ENCODE peak calls at places on chromosomes 16 and 17, in four cellular contexts. One of them, this sample, is unnamed.

GRCh38 chr17:34652001-34652400 is 72.6 kb downstream of the TMEM132E start:
- DNase-seq in GM13976: no peak
- DNase-seq in GM06990: no peak
- DNase-seq in HFFc6: no peak
- DNase-seq in this sample: no peak

GRCh38 chr17:16463341-16464000 is 28.5 kb downstream of the LRRC75A start:
- DNase-seq in GM06990: no peak
- DNase-seq in GM13976: no peak
- DNase-seq in HFFc6: peak; percentile 63
- DNase-seq in this sample: no peak

GRCh38 chr17:49851387-49852291 is 3.8 kb upstream of the TAC4 start:
- DNase-seq in GM13976: peak; percentile 77
- DNase-seq in HFFc6: peak; percentile 31
- DNase-seq in GM06990: peak; percentile 49
- DNase-seq in this sample: peak; percentile 69

GRCh38 chr17:63035695-63036094 is 69.7 kb downstream of the TANC2 start:
- DNase-seq in GM06990: no peak
- DNase-seq in GM13976: no peak
- DNase-seq in HFFc6: peak; percentile 13
- DNase-seq in this sample: no peak

GRCh38 chr17:36525113-36525512 is 9.6 kb downstream of the MYO19 start:
- DNase-seq in GM13976: no peak
- DNase-seq in GM06990: no peak
- DNase-seq in HFFc6: no peak
- DNase-seq in this sample: no peak

GRCh38 chr16:77289331-77289809 is 90.2 kb downstream of the SYCE1L start:
- DNase-seq in GM13976: no peak
- DNase-seq in GM06990: no peak
- DNase-seq in HFFc6: peak; percentile 31
- DNase-seq in this sample: no peak

GRCh38 chr16:50265260-50265659 is 1.1 kb upstream of the ADCY7 start:
- DNase-seq in HFFc6: peak; percentile 13
- DNase-seq in GM06990: peak; percentile 47
- DNase-seq in GM13976: no peak
- DNase-seq in this sample: no peak

GRCh38 chr17:80471922-80472321 is 4.5 kb downstream of the NPTX1 start:
- DNase-seq in GM06990: no peak
- DNase-seq in GM13976: no peak
- DNase-seq in HFFc6: no peak
- DNase-seq in this sample: no peak

GRCh38 chr17:38704645-38705522 is at the start of gene MLLT6:
- DNase-seq in GM06990: peak; percentile 78
- DNase-seq in GM13976: peak; percentile 79
- DNase-seq in HFFc6: peak; percentile 69
- DNase-seq in this sample: peak; percentile 71

GRCh38 chr17:27518750-27519521 is 62.7 kb downstream of the KSR1 start:
- DNase-seq in GM13976: no peak
- DNase-seq in GM06990: no peak
- DNase-seq in HFFc6: no peak
- DNase-seq in this sample: no peak

GRCh38 chr17:79737922-79738578 is 7.3 kb downstream of the ENPP7 start:
- DNase-seq in HFFc6: no peak
- DNase-seq in GM13976: no peak
- DNase-seq in GM06990: no peak
- DNase-seq in this sample: no peak

GRCh38 chr16:8867483-8868271 is 1.1 kb downstream of the CARHSP1 start:
- DNase-seq in GM13976: no peak
- DNase-seq in GM06990: no peak
- DNase-seq in HFFc6: no peak
- DNase-seq in this sample: no peak

GRCh38 chr17:64103751-64104364 is 26.1 kb downstream of the ERN1 start:
- DNase-seq in HFFc6: peak; percentile 22
- DNase-seq in GM13976: no peak
- DNase-seq in GM06990: peak; percentile 34
- DNase-seq in this sample: no peak

GRCh38 chr16:21650517-21650916 is 1.9 kb downstream of the IGSF6 start:
- DNase-seq in GM06990: no peak
- DNase-seq in HFFc6: no peak
- DNase-seq in GM13976: no peak
- DNase-seq in this sample: no peak

GRCh38 chr17:82282239-82283207 is 9.0 kb upstream of the CSNK1D start:
- DNase-seq in HFFc6: no peak
- DNase-seq in GM13976: no peak
- DNase-seq in GM06990: no peak
- DNase-seq in this sample: no peak

GRCh38 chr17:73546770-73547345 is 97.4 kb downstream of the SDK2 start:
- DNase-seq in HFFc6: no peak
- DNase-seq in GM06990: no peak
- DNase-seq in GM13976: peak; percentile 60
- DNase-seq in this sample: peak; percentile 49

GRCh38 chr17:46895171-46895570 is 27.8 kb upstream of the GOSR2 start:
- DNase-seq in GM06990: no peak
- DNase-seq in HFFc6: no peak
- DNase-seq in GM13976: no peak
- DNase-seq in this sample: no peak

GRCh38 chr16:50712568-50712914 is 19.1 kb downstream of the NOD2 start:
- DNase-seq in HFFc6: no peak
- DNase-seq in GM13976: no peak
- DNase-seq in GM06990: no peak
- DNase-seq in this sample: no peak

GRCh38 chr16:68386628-68387027 is 61.7 kb downstream of the SMPD3 start:
- DNase-seq in GM13976: no peak
- DNase-seq in GM06990: no peak
- DNase-seq in HFFc6: no peak
- DNase-seq in this sample: no peak

DNA sequence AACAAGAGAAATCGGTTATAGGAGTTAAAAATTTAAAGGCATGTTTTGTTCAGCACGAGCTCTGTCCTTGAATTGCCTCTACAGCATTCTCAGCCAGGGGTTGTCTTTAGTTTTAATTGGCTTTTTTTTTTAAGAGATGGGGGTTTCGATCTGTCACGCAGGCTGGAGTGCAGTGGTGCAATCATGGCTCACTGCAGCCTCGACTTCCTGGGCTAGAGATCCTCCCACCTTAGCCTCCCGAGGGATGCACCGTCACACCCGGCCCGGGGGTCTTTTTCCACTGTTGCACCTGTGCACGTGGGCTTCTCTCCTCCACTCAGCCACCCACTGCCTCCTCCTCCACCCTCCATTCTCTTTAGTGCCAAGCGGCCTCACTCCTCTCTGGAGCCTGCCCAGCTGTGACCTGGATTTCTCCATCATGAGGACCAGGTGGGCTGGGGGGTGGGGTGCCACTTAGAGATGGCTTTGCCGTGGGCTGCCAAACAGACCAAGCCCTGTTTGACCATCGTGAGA is 106.8 kb upstream of the SEC14L1 start:
- DNase-seq in HFFc6: no peak
- DNase-seq in GM13976: no peak
- DNase-seq in GM06990: no peak
- DNase-seq in this sample: no peak
- TF ChIP-seq CTCF in HFFc6: no peak
- TF ChIP-seq CTCF in GM13976: no peak
- TF ChIP-seq CTCF in GM06990: no peak
- TF ChIP-seq CTCF in this sample: no peak

GRCh38 chr16:24045641-24046040 is 209.9 kb downstream of the PRKCB start:
- DNase-seq in GM13976: no peak
- DNase-seq in HFFc6: no peak
- DNase-seq in GM06990: no peak
- DNase-seq in this sample: no peak
- TF ChIP-seq CTCF in GM13976: no peak
- TF ChIP-seq CTCF in HFFc6: peak; percentile 47
- TF ChIP-seq CTCF in GM06990: no peak
- TF ChIP-seq CTCF in this sample: no peak

DNA sequence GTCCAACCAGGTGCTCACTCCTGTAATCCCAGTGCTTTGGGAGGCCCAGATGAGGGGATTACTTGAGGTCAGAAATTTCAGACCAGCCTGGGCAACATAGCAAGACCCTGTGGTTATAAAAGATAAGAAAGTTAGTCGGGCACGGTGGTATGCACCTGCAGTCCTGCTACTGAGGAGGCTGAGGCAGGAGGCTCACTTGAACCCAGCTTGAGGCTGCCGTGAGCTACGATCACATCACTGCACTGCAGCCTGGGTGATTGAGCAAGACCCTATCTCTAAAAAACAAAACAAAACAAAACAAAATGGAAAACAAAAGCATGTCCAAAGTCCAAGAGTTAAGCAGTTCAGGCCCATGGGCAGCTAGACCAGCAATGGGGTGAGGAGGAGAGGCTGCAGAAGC is 143.2 kb downstream of the IRX5 start:
- DNase-seq in GM13976: no peak
- DNase-seq in GM06990: no peak
- DNase-seq in HFFc6: no peak
- DNase-seq in this sample: no peak
- TF ChIP-seq CTCF in GM13976: no peak
- TF ChIP-seq CTCF in GM06990: no peak
- TF ChIP-seq CTCF in HFFc6: no peak
- TF ChIP-seq CTCF in this sample: no peak

GRCh38 chr16:31714899-31715504 is 158.6 kb upstream of the ZNF267 start:
- DNase-seq in HFFc6: no peak
- DNase-seq in GM13976: peak; percentile 26
- DNase-seq in GM06990: no peak
- DNase-seq in this sample: peak; percentile 22

GRCh38 chr16:31715915-31716314 is 157.7 kb upstream of the ZNF267 start:
- DNase-seq in HFFc6: no peak
- DNase-seq in GM13976: no peak
- DNase-seq in GM06990: no peak
- DNase-seq in this sample: no peak

GRCh38 chr16:31712064-31712540 is 161.5 kb upstream of the ZNF267 start:
- DNase-seq in GM13976: peak; percentile 10
- DNase-seq in HFFc6: no peak
- DNase-seq in GM06990: no peak
- DNase-seq in this sample: no peak

GRCh38 chr16:31713071-31713944 is 160.3 kb upstream of the ZNF267 start:
- DNase-seq in GM13976: peak; percentile 92
- DNase-seq in GM06990: peak; percentile 84
- DNase-seq in HFFc6: peak; percentile 86
- DNase-seq in this sample: peak; percentile 92

DNA sequence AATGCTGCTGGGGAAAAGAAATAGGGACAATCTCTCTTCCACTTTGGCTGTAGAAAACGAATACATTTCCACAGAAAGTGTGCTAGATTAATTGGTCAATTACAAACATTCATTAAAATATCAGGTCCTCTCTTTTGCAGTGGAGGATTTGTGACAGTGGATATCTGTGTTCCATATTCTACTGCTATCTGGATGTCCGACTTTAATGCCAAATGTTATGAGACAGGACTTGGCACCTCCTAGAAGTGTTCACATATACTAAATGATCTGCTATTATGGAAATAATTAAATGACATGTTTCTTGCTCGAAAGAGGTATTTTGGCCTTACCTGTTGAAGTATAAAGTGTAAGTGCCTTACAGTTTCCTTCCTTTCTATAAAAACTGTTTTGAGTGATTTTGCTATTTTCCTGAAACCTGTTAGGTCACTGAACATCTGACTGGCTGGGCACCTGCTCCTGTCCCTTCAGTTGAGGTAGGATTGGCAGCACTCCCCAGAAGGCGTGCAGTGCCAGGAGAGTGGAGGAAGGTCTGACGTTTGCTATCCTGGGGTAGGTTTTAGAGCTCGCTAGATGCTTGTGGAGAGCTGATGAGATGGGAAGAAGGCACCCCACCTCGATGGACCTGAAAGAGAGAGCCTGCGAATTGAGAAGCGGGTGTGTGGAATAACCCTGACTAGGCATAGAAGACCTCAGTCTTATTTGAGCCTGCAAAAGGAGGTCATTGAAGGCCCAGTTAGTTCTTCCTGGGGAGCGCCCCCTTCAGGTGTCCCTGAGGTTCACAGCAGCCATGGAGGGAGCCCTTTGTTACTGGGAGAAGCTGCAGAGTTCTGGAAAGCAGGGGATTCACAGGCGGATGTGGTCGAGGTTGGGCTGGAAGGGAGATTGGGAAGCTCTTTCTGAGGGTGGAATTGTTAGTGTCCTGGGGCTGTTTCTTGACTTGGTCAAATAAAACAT is 159.4 kb upstream of the ZNF267 start:
- DNase-seq in GM06990: no peak
- DNase-seq in GM13976: peak; percentile 21
- DNase-seq in HFFc6: no peak
- DNase-seq in this sample: peak; percentile 21
- TF ChIP-seq CTCF in GM06990: peak; percentile 59
- TF ChIP-seq CTCF in GM13976: no peak
- TF ChIP-seq CTCF in HFFc6: peak; percentile 65
- TF ChIP-seq CTCF in this sample: no peak

DNA sequence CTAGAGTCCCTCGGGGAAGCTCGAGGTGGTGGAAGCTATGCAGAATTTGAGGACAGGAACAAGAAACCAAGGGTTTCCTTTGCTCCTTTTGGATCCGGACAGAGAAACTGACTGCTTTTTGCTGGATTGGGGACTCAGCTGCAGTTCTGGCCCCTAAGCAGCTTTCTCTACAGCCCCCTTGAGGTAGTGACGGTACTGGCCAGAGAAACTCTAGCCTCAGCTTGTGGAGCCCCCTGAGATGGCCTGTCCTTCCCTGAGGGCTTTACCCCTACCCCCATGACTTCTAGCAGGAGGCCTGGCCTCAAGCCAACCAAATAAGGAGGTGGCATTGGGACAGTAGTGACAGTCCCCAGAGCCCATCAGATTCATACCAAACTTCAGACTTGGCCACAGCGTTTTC is 118.1 kb downstream of the IRX5 start:
- DNase-seq in GM13976: no peak
- DNase-seq in GM06990: no peak
- DNase-seq in HFFc6: no peak
- DNase-seq in this sample: no peak
- TF ChIP-seq CTCF in GM13976: no peak
- TF ChIP-seq CTCF in GM06990: no peak
- TF ChIP-seq CTCF in HFFc6: no peak
- TF ChIP-seq CTCF in this sample: no peak

GRCh38 chr16:17261197-17261858 is 209.4 kb downstream of the XYLT1 start:
- DNase-seq in GM13976: peak; percentile 45
- DNase-seq in GM06990: no peak
- DNase-seq in HFFc6: no peak
- DNase-seq in this sample: peak; percentile 37
- TF ChIP-seq CTCF in GM13976: no peak
- TF ChIP-seq CTCF in GM06990: no peak
- TF ChIP-seq CTCF in HFFc6: no peak
- TF ChIP-seq CTCF in this sample: no peak

GRCh38 chr16:15682105-15682570 is 32.1 kb downstream of the NDE1 start:
- DNase-seq in HFFc6: peak; percentile 83
- DNase-seq in GM13976: no peak
- DNase-seq in GM06990: no peak
- DNase-seq in this sample: no peak
- TF ChIP-seq CTCF in HFFc6: peak; percentile 77
- TF ChIP-seq CTCF in GM13976: no peak
- TF ChIP-seq CTCF in GM06990: peak; percentile 62
- TF ChIP-seq CTCF in this sample: peak; percentile 17

GRCh38 chr17:48561894-48562810 is 16.0 kb downstream of the HOXB4 start:
- DNase-seq in HFFc6: no peak
- DNase-seq in GM13976: no peak
- DNase-seq in GM06990: no peak
- DNase-seq in this sample: no peak
- TF ChIP-seq CTCF in HFFc6: peak; percentile 41
- TF ChIP-seq CTCF in GM13976: no peak
- TF ChIP-seq CTCF in GM06990: peak; percentile 15
- TF ChIP-seq CTCF in this sample: no peak

This sample was measured in GM10248.